ENCODE peak calls at places on chromosome 18, in four cellular contexts. K, W, Q and B are unnamed samples.

GRCh38 chr18:48959921-48960920 is 9.5 kb upstream of the SMAD7 start:
- DNase-seq in K (no peak), W (no peak), Q (no peak), B (no peak)

GRCh38 chr18:48029296-48029986 is 99.0 kb upstream of the SMAD2 start:
- DNase-seq in K (no peak), W (no peak), Q (no peak), B (no peak)

GRCh38 chr18:76064998-76065397 is 430.0 kb downstream of the ZNF516 start:
- DNase-seq in K (no peak), W (no peak), Q (no peak), B (no peak)

GRCh38 chr18:39909706-39910105 is 2045.3 kb upstream of the PIK3C3 start:
- DNase-seq in K (no peak), W (no peak), Q (no peak), B (no peak)

GRCh38 chr18:59909289-59910036 is 9.7 kb downstream of the PMAIP1 start:
- DNase-seq in K (no peak), W (no peak), Q (no peak), B (no peak)

GRCh38 chr18:9022397-9023170 is 79.9 kb upstream of the NDUFV2 start:
- DNase-seq in K (no peak), W (no peak), Q (no peak), B (no peak)

GRCh38 chr18:31321719-31322118 is 3.8 kb downstream of the DSG1 start:
- DNase-seq in K (no peak), W (no peak), Q (no peak), B (no peak)

GRCh38 chr18:61694236-61694635 is 198.6 kb downstream of the RNF152 start:
- DNase-seq in K (no peak), W (no peak), Q (no peak), B (no peak)

GRCh38 chr18:8301427-8302172 is 307.6 kb upstream of the RAB12 start:
- DNase-seq in K (no peak), W (no peak), Q (no peak), B (no peak)

GRCh38 chr18:25737710-25738251 is 352.6 kb downstream of the SS18 start:
- DNase-seq in K (no peak), W (no peak), Q (no peak), B (no peak)

GRCh38 chr18:73717570-73717969 is 430.1 kb downstream of the FBXO15 start:
- DNase-seq in K (no peak), W (no peak), Q (no peak), B (no peak)

GRCh38 chr18:1564793-1565192 is 660.1 kb downstream of the ADCYAP1 start:
- DNase-seq in K (no peak), W (no peak), Q (no peak), B (no peak)

GRCh38 chr18:79164696-79165095 is 95.5 kb downstream of the ATP9B start:
- DNase-seq in K (no peak), W (no peak), Q (no peak), B (no peak)

GRCh38 chr18:56139792-56140254 is 498.6 kb downstream of the TXNL1 start:
- DNase-seq in K (no peak), W (no peak), Q (no peak), B (no peak)

GRCh38 chr18:23648456-23648855 is 14.3 kb downstream of the ANKRD29 start:
- DNase-seq in K (no peak), W (no peak), Q (no peak), B (no peak)

GRCh38 chr18:9901377-9901776 is 12.4 kb upstream of the VAPA start:
- DNase-seq in K (no peak), W (no peak), Q (no peak), B (no peak)

GRCh38 chr18:55110436-55110835 is 151.2 kb upstream of the CCDC68 start:
- DNase-seq in K (no peak), W (no peak), Q (no peak), B (no peak)

GRCh38 chr18:35458677-35459441 is 38.9 kb downstream of the INO80C start:
- DNase-seq in K (no peak), W (peak), Q (peak), B (no peak)

GRCh38 chr18:449374-449773 is 51.1 kb downstream of the COLEC12 start:
- DNase-seq in K (no peak), W (no peak), Q (no peak), B (no peak)

GRCh38 chr18:26335139-26335933 is 109.1 kb downstream of the TAF4B start:
- DNase-seq in K (no peak), W (no peak), Q (no peak), B (no peak)

GRCh38 chr18:10544093-10544748 is 18.4 kb downstream of the NAPG start:
- DNase-seq in K (no peak), W (no peak), Q (no peak), B (no peak)

GRCh38 chr18:51275712-51276473 is 78.4 kb upstream of the MEX3C start:
- DNase-seq in K (no peak), W (no peak), Q (no peak), B (no peak)

GRCh38 chr18:2657788-2658458 is 2.4 kb downstream of the SMCHD1 start:
- DNase-seq in K (no peak), W (no peak), Q (no peak), B (no peak)
- TF ChIP-seq POLR2AphosphoS5 in K (no peak), W (no peak), Q (no peak), B (peak)

GRCh38 chr18:37175727-37176126 is 346.8 kb downstream of the KIAA1328 start:
- DNase-seq in K (no peak), W (no peak), Q (no peak), B (no peak)
- TF ChIP-seq SPI1 in K (no peak), W (no peak), Q (no peak), B (no peak)

GRCh38 chr18:45777393-45777792 is 48.1 kb upstream of the SIGLEC15 start:
- DNase-seq in K (no peak), W (no peak), Q (no peak), B (no peak)
- TF ChIP-seq POLR2AphosphoS5 in K (no peak), W (no peak), Q (no peak), B (no peak)

GRCh38 chr18:14106906-14107305 is 25.3 kb downstream of the ZNF519 start:
- DNase-seq in K (no peak), W (no peak), Q (no peak), B (no peak)
- TF ChIP-seq SPI1 in K (no peak), W (no peak), Q (no peak), B (no peak)